ENCODE peak calls at places on chromosome 21, in four cellular contexts. M is activated CD4-positive, alpha-beta memory T cell treated with anti-CD3 and anti-CD28 coated beads for 36 hours; C is Caki2; R is activated CD4-positive, alpha-beta T cell treated with anti-CD3 and anti-CD28 coated beads, Interleukin-2, amount 50 U/mL, for 24 hours. S is an unnamed sample.

GRCh38 chr21:43824250-43824882 is 35.0 kb downstream of the RRP1 start:
- DNase-seq in M (no peak), C (no peak), R (no peak), S (peak; percentile 47)

GRCh38 chr21:41419921-41420862 is 5.8 kb upstream of the MX1 start:
- DNase-seq in M (peak; percentile 66), C (peak; percentile 78), R (no peak), S (peak; percentile 82)

GRCh38 chr21:37899141-37899540 is 17.1 kb downstream of the KCNJ6 start:
- DNase-seq in M (no peak), C (no peak), R (no peak), S (no peak)

GRCh38 chr21:33961061-33961460 is 45.5 kb upstream of the ATP5PO start:
- DNase-seq in M (no peak), C (no peak), R (no peak), S (no peak)

GRCh38 chr21:25887166-25887565 is 152.4 kb downstream of the GABPA start:
- DNase-seq in M (no peak), C (no peak), R (no peak), S (no peak)

GRCh38 chr21:46545363-46545762 is 59.5 kb downstream of the S100B start:
- DNase-seq in M (no peak), C (no peak), R (no peak), S (no peak)

GRCh38 chr21:17513214-17514123 is 626 bp downstream of the CXADR start:
- DNase-seq in M (peak; percentile 28), C (peak; percentile 61), R (peak; percentile 9), S (peak; percentile 52)

GRCh38 chr21:44347911-44348451 is 5.4 kb upstream of the TRPM2 start:
- DNase-seq in M (no peak), C (no peak), R (no peak), S (no peak)

GRCh38 chr21:41817228-41817627 is 50.4 kb upstream of the RIPK4 start:
- DNase-seq in M (peak; percentile 46), C (peak; percentile 62), R (no peak), S (peak; percentile 58)

GRCh38 chr21:36183144-36183795 is 26.6 kb downstream of the DOP1B start:
- DNase-seq in M (no peak), C (no peak), R (no peak), S (no peak)

GRCh38 chr21:46178961-46179360 is 5.3 kb downstream of the SPATC1L start:
- DNase-seq in M (no peak), C (no peak), R (no peak), S (no peak)

GRCh38 chr21:28636988-28637691 is 355.5 kb downstream of the LTN1 start:
- DNase-seq in M (peak; percentile 47), C (peak; percentile 15), R (no peak), S (no peak)

GRCh38 chr21:39788383-39788782 is 43.4 kb downstream of the IGSF5 start:
- DNase-seq in M (no peak), C (peak; percentile 95), R (no peak), S (peak; percentile 88)

GRCh38 chr21:34950980-34951379 is 98.1 kb downstream of the RUNX1 start:
- DNase-seq in M (no peak), C (no peak), R (no peak), S (no peak)

GRCh38 chr21:40404319-40404906 is 442.5 kb downstream of the DSCAM start:
- DNase-seq in M (no peak), C (no peak), R (no peak), S (no peak)

GRCh38 chr21:18354947-18355346 is 48.6 kb downstream of the TMPRSS15 start:
- DNase-seq in M (no peak), C (no peak), R (no peak), S (no peak)

GRCh38 chr21:42478504-42478903 is 17.5 kb downstream of the RSPH1 start:
- DNase-seq in M (no peak), C (no peak), R (no peak), S (no peak)

GRCh38 chr21:31186916-31187315 is 148.6 kb upstream of the KRTAP19-8 start:
- DNase-seq in M (no peak), C (no peak), R (no peak), S (no peak)

GRCh38 chr21:44449473-44450363 is 5.6 kb upstream of the LRRC3 start:
- DNase-seq in M (no peak), C (no peak), R (no peak), S (no peak)

GRCh38 chr21:45976666-45977335 is 4.8 kb upstream of the COL6A1 start:
- DNase-seq in M (no peak), C (no peak), R (no peak), S (no peak)

GRCh38 chr21:34796518-34797201 is 127.9 kb downstream of the CLIC6 start:
- DNase-seq in M (no peak), C (no peak), R (no peak), S (no peak)

GRCh38 chr21:46080171-46081021 is 17.5 kb upstream of the COL6A2 start:
- DNase-seq in M (peak; percentile 7), C (no peak), R (no peak), S (no peak)

GRCh38 chr21:23792300-23792699 is 1815.0 kb downstream of the MRPL39 start:
- DNase-seq in M (no peak), C (no peak), R (no peak), S (no peak)

GRCh38 chr21:41025057-41025390 is 142.9 kb upstream of the BACE2 start:
- DNase-seq in M (no peak), C (no peak), R (no peak), S (no peak)

GRCh38 chr21:45542242-45542666 is at the start of gene SLC19A1:
- DNase-seq in M (peak; percentile 76), C (peak; percentile 19), R (peak; percentile 64), S (peak; percentile 45)

GRCh38 chr21:32414579-32415358 is 2.3 kb downstream of the EVA1C start:
- DNase-seq in M (no peak), C (no peak), R (no peak), S (no peak)

GRCh38 chr21:30981403-30981802 is 56.9 kb downstream of the KRTAP19-8 start:
- DNase-seq in M (no peak), C (no peak), R (no peak), S (no peak)

GRCh38 chr21:39825250-39825649 is 42.0 kb upstream of the PCP4 start:
- DNase-seq in M (no peak), C (no peak), R (no peak), S (no peak)

GRCh38 chr21:14012409-14012808 is 198.3 kb downstream of the LIPI start:
- DNase-seq in M (no peak), C (no peak), R (no peak), S (peak; percentile 47)

GRCh38 chr21:38958940-38959685 is 153.4 kb downstream of the ETS2 start:
- DNase-seq in M (peak; percentile 30), C (peak; percentile 91), R (no peak), S (no peak)

GRCh38 chr21:36551731-36552457 is 72.0 kb upstream of the CLDN14 start:
- DNase-seq in M (no peak), C (no peak), R (no peak), S (no peak)

GRCh38 chr21:37368536-37369279 is 2.1 kb downstream of the DYRK1A start:
- DNase-seq in M (peak; percentile 22), C (peak; percentile 51), R (no peak), S (peak; percentile 28)

GRCh38 chr21:34844033-34844923 is 175.5 kb downstream of the CLIC6 start:
- DNase-seq in M (peak; percentile 24), C (peak; percentile 74), R (no peak), S (no peak)

S was measured in pancreas.